ENCODE peak calls at places on chromosomes 11 and 22, in six cellular contexts. Q is HCT116, H is MM.1S, J is GM23248, A is SK-N-SH, V is PC-3. K is an unnamed sample.

GRCh38 chr11:134947556-134947955 is 535.5 kb upstream of the B3GAT1 start:
- DNase-seq in V (no peak), A (no peak), J (no peak), Q (no peak), H (no peak), K (no peak)

GRCh38 chr11:77609234-77609633 is 19.5 kb downstream of the AQP11 start:
- DNase-seq in A (peak), J (no peak), V (no peak), H (no peak), Q (no peak), K (no peak)

GRCh38 chr22:37803636-37804371 is 3.9 kb upstream of the GCAT start:
- DNase-seq in H (no peak), V (no peak), A (no peak), J (no peak), Q (no peak), K (peak)

GRCh38 chr11:119352857-119353260 is 6.4 kb upstream of the MFRP start:
- DNase-seq in H (no peak), J (no peak), Q (no peak), A (peak), V (peak), K (no peak)

GRCh38 chr11:29328961-29329441 is 687.8 kb downstream of the KCNA4 start:
- DNase-seq in J (peak), V (peak), A (peak), H (peak), Q (peak), K (peak)

GRCh38 chr22:31647066-31647465 is 14.9 kb downstream of the PISD start:
- DNase-seq in J (no peak), H (no peak), Q (no peak), V (no peak), A (no peak), K (no peak)

GRCh38 chr11:125315088-125315740 is 150.7 kb downstream of the PKNOX2 start:
- DNase-seq in J (peak), V (no peak), H (no peak), A (peak), Q (no peak), K (no peak)

GRCh38 chr22:17772963-17773605 is 1.2 kb downstream of the BID start:
- DNase-seq in V (peak), J (peak), H (no peak), A (no peak), Q (no peak), K (no peak)

GRCh38 chr22:50305658-50306566 is 1.5 kb downstream of the PLXNB2 start:
- DNase-seq in A (peak), J (peak), V (peak), H (no peak), Q (peak), K (peak)

GRCh38 chr11:8604078-8604723 is 10.2 kb upstream of the STK33 start:
- DNase-seq in H (peak), V (peak), A (peak), J (peak), Q (peak), K (peak)

GRCh38 chr11:74008373-74009229 is at the start of gene UCP3:
- DNase-seq in H (no peak), Q (no peak), V (no peak), J (no peak), A (no peak), K (no peak)

GRCh38 chr11:60378359-60378758 is at the start of gene MS4A7:
- DNase-seq in A (no peak), Q (no peak), V (peak), J (no peak), H (peak), K (no peak)

GRCh38 chr11:69654660-69655478 is 13.9 kb downstream of the CCND1 start:
- DNase-seq in J (peak), A (no peak), H (no peak), Q (no peak), V (peak), K (no peak)

GRCh38 chr11:130585545-130585944 is 137.1 kb downstream of the ADAMTS15 start:
- DNase-seq in H (no peak), V (peak), Q (no peak), J (peak), A (no peak), K (no peak)

GRCh38 chr11:6646631-6647281 is 8.9 kb downstream of the DCHS1 start:
- DNase-seq in V (no peak), H (no peak), A (peak), Q (no peak), J (peak), K (no peak)

GRCh38 chr11:65425971-65426838 is 3.6 kb downstream of the NEAT1 start:
- DNase-seq in A (no peak), Q (peak), J (peak), H (peak), V (peak), K (no peak)

GRCh38 chr11:80455818-80456217 is 1015.0 kb upstream of the TENM4 start:
- DNase-seq in H (no peak), A (no peak), Q (no peak), V (no peak), J (no peak), K (no peak)
- H3K9ac ChIP-seq in H (no peak), A (no peak), Q (no peak), V (no peak), J (no peak), K (no peak)

GRCh38 chr11:47259178-47259977 is 1.6 kb downstream of the NR1H3 start:
- DNase-seq in J (peak), Q (no peak), V (peak), A (peak), H (peak), K (peak)

GRCh38 chr11:47264119-47264915 is 5.6 kb upstream of the MADD start:
- DNase-seq in A (no peak), J (no peak), H (no peak), Q (no peak), V (no peak), K (no peak)

GRCh38 chr11:47260366-47260765 is 2.6 kb downstream of the NR1H3 start:
- DNase-seq in J (no peak), Q (no peak), A (no peak), V (no peak), H (no peak), K (no peak)

GRCh38 chr11:47258317-47258902 is 614 bp downstream of the NR1H3 start:
- DNase-seq in H (no peak), Q (no peak), J (peak), A (no peak), V (no peak), K (no peak)

DNA sequence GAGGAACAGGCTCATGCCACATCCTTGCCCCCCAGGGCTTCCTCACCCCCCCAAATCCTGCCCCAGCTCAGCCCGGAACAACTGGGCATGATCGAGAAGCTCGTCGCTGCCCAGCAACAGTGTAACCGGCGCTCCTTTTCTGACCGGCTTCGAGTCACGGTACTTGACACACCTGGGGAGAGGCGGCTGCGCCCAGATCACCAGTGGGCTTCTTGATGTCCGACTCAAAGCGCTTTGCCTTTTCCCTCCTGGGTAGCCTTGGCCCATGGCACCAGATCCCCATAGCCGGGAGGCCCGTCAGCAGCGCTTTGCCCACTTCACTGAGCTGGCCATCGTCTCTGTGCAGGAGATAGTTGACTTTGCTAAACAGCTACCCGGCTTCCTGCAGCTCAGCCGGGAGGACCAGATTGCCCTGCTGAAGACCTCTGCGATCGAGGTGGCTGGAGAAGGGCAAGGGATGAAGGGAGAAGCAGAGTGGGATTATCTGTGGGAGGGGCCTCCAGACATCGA is 3.5 kb downstream of the NR1H3 start:
- DNase-seq in Q (no peak), A (no peak), J (no peak), H (no peak), V (no peak), K (no peak)
- TF ChIP-seq EZH2phosphoT487 in Q (no peak), A (no peak), J (no peak), H (no peak), V (no peak), K (no peak)

GRCh38 chr11:66569076-66569475 is 670 bp upstream of the CTSF start:
- DNase-seq in J (no peak), A (no peak), H (no peak), V (no peak), Q (no peak), K (no peak)
- H3K27ac ChIP-seq in J (no peak), A (no peak), H (no peak), V (no peak), Q (no peak), K (no peak)

GRCh38 chr22:28091486-28091885 is 172.4 kb upstream of the PITPNB start:
- DNase-seq in H (no peak), A (no peak), J (no peak), V (no peak), Q (no peak), K (no peak)
- H3K9ac ChIP-seq in H (no peak), A (no peak), J (no peak), V (no peak), Q (no peak), K (no peak)

GRCh38 chr11:62921201-62921572 is at the start of gene CHRM1:
- DNase-seq in V (peak), H (no peak), Q (no peak), A (no peak), J (no peak), K (no peak)

GRCh38 chr11:62919898-62920640 is 1.1 kb downstream of the CHRM1 start:
- DNase-seq in V (no peak), J (no peak), H (no peak), A (no peak), Q (no peak), K (peak)

GRCh38 chr11:62922189-62922589 is 1.0 kb upstream of the CHRM1 start:
- DNase-seq in A (no peak), Q (no peak), H (no peak), V (no peak), J (no peak), K (no peak)

GRCh38 chr11:62922653-62923371 is 1.6 kb upstream of the CHRM1 start:
- DNase-seq in V (no peak), H (no peak), A (no peak), J (peak), Q (no peak), K (peak)

GRCh38 chr11:62921573-62922188 is 518 bp upstream of the CHRM1 start:
- DNase-seq in J (peak), V (peak), Q (no peak), H (no peak), A (peak), K (peak)
- TF ChIP-seq EZH2phosphoT487 in J (no peak), V (no peak), Q (no peak), H (no peak), A (no peak), K (no peak)

GRCh38 chr11:47991266-47991830 is 11.0 kb downstream of the PTPRJ start:
- DNase-seq in J (no peak), H (no peak), Q (no peak), A (no peak), V (peak), K (peak)

GRCh38 chr11:47991894-47992293 is 11.5 kb downstream of the PTPRJ start:
- DNase-seq in V (no peak), A (no peak), Q (no peak), H (no peak), J (no peak), K (no peak)

GRCh38 chr11:47987781-47988180 is 7.4 kb downstream of the PTPRJ start:
- DNase-seq in A (no peak), H (no peak), V (no peak), J (no peak), Q (no peak), K (no peak)

GRCh38 chr11:47987310-47987709 is 7.0 kb downstream of the PTPRJ start:
- DNase-seq in J (no peak), A (no peak), Q (no peak), V (no peak), H (no peak), K (no peak)

GRCh38 chr11:47989779-47990178 is 9.4 kb downstream of the PTPRJ start:
- DNase-seq in Q (no peak), J (no peak), A (no peak), H (no peak), V (no peak), K (no peak)
- H3K27ac ChIP-seq in Q (no peak), J (no peak), A (no peak), H (no peak), V (no peak), K (no peak)

GRCh38 chr11:64060263-64060860 is 24.6 kb downstream of the FLRT1 start:
- DNase-seq in Q (no peak), V (no peak), J (no peak), H (no peak), A (no peak), K (peak)
- H3K9ac ChIP-seq in Q (no peak), V (no peak), J (peak), H (no peak), A (no peak), K (no peak)

DNA sequence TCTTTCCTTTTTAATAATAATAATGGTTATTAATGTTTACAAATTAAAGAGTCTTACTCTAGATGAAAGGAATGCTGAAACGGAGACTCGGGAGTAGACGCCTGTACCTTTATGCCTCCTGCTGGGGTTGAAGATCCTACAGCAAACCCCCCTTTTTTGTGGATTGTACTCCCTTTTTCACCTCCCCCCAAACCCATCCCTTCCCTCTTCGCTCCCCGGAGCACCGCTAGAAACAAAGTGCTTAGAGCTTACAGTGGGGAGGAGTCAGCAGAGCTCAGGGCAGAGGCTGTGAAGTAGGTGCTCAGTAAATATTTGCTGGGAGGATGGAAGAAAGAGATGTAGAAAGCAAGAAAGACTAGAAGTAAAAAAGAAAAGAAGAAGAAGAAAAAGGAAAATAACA is 169.7 kb downstream of the NXPE2 start:
- DNase-seq in H (no peak), Q (no peak), V (no peak), A (no peak), J (no peak), K (no peak)
- TF ChIP-seq EZH2phosphoT487 in H (no peak), Q (no peak), V (no peak), A (no peak), J (no peak), K (no peak)

DNA sequence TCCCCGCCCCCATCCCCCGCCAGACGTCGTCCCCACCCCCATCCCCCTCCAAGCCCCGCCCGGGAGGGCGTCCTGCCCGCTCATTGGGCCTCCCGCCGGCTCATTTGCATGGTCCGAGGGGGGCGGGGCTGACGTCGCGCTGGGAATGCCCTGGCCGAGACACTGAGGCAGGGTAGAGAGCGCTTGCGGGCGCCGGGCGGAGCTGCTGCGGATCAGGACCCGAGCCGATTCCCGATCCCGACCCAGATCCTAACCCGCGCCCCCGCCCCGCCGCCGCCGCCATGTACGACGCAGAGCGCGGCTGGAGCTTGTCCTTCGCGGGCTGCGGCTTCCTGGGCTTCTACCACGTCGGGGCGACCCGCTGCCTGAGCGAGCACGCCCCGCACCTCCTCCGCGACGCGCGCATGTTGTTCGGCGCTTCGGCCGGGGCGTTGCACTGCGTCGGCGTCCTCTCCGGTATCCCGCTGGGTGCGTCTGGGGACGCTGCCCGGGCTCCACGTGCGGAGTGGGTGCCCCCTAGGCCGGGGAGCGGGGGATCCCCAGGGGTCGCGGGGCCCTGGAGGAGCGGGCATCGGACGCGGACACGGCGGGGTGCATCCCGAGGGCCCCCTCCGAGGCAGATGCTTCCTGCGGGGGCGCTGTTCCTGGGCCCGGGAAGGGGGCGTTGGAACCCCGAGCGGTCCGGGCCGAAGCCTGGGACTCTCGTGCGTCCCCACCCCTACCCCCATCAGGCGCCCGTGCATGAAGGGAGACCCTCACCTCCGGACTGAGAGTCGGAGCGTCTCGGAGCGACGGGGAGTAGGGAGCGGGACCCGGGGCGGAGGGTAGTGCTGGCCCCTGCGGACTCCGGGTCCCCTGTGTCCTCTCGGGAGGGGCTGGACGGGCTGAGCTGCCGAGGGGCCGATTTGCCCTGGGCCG is at the start of gene PNPLA3:
- DNase-seq in H (no peak), A (peak), V (peak), Q (peak), J (peak), K (peak)
- H3K27ac ChIP-seq in H (no peak), A (peak), V (no peak), Q (peak), J (no peak), K (peak)

GRCh38 chr11:102573851-102574250 is 43.3 kb upstream of the MMP7 start:
- DNase-seq in A (no peak), H (no peak), V (no peak), Q (no peak), J (no peak), K (no peak)

GRCh38 chr11:102576350-102576749 is 45.8 kb upstream of the MMP7 start:
- DNase-seq in V (no peak), A (no peak), H (no peak), Q (no peak), J (no peak), K (no peak)

GRCh38 chr11:102572537-102573220 is 42.1 kb upstream of the MMP7 start:
- DNase-seq in V (no peak), A (no peak), J (peak), Q (no peak), H (no peak), K (no peak)

GRCh38 chr11:102577182-102577581 is 46.6 kb upstream of the MMP7 start:
- DNase-seq in V (no peak), Q (no peak), H (no peak), A (no peak), J (peak), K (no peak)

DNA sequence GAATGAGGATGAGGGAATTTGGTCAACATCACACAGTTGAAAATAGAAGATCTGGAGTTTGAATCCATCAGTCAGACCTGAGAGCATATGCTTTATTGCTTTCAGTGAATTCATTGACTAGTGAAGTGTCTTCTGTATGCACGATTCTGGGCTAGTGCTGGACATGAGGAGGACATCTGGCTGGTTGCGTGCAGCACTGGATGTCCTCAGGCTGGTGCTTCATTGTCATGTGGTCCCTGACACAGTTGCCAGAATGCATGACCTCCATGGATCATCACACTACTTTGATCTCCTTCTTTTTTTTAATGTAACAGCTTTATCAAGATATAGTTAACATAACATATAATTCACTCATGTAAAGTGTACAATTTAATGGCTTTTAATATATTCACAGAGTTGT is 44.5 kb upstream of the MMP7 start:
- DNase-seq in V (no peak), J (peak), Q (no peak), A (no peak), H (no peak), K (no peak)
- H3K9ac ChIP-seq in V (no peak), J (no peak), Q (no peak), A (no peak), H (no peak), K (no peak)